ENCODE peak calls at places on chromosomes 16 and 17, in ten cellular contexts. O is AG08396; J is stimulated activated CD8-positive, alpha-beta memory T cell treated with anti-CD3 and anti-CD28 coated beads, Interleukin-12 subunit alpha, Interleukin-12 subunit beta, amount 100 ng/mL, for 1 hour; I is RPMI8226; W is stomach; U is substantia nigra; E is activated CD4-positive, alpha-beta T cell treated with anti-CD3 and anti-CD28 coated beads, Interleukin-2, amount 50 U/mL, for 4 hours; L is lung; K is cardiac fibroblast; X is activated naive CD8-positive, alpha-beta T cell treated with anti-CD3 and anti-CD28 coated beads, Interleukin-2, amount 50 U/mL, for 24 hours. D is an unnamed sample.

GRCh38 chr17:19410875-19411291 is at the start of gene RNF112:
- DNase-seq in X (no peak), L (no peak), K (peak), U (peak), I (no peak), E (no peak), J (no peak), W (no peak), O (peak), D (no peak)

GRCh38 chr17:81898029-81898866 is 3.8 kb upstream of the NPB start:
- DNase-seq in O (no peak), K (peak), J (no peak), U (no peak), X (no peak), E (no peak), L (no peak), W (no peak), I (no peak), D (no peak)

GRCh38 chr17:78369791-78370381 is 8.6 kb upstream of the PGS1 start:
- DNase-seq in K (no peak), J (no peak), I (no peak), X (no peak), L (no peak), W (no peak), O (no peak), E (no peak), U (no peak), D (no peak)

GRCh38 chr16:78249832-78250231 is 150.4 kb downstream of the WWOX start:
- DNase-seq in O (no peak), I (no peak), E (no peak), L (no peak), X (no peak), K (no peak), W (no peak), J (no peak), U (no peak), D (no peak)

GRCh38 chr16:53865492-53865863 is 161.5 kb downstream of the FTO start:
- DNase-seq in X (no peak), E (no peak), L (no peak), O (no peak), J (no peak), I (no peak), U (no peak), K (peak), W (no peak), D (peak)

GRCh38 chr17:60579551-60579950 is 20.4 kb upstream of the PPM1D start:
- DNase-seq in J (no peak), X (no peak), W (no peak), E (no peak), U (no peak), K (no peak), L (no peak), I (no peak), O (no peak), D (no peak)

GRCh38 chr16:11748023-11748403 is 5.4 kb upstream of the TXNDC11 start:
- DNase-seq in X (no peak), K (no peak), O (no peak), I (no peak), U (no peak), E (no peak), W (no peak), L (no peak), J (no peak), D (no peak)

GRCh38 chr16:77660311-77660710 is 62.0 kb upstream of the NUDT7 start:
- DNase-seq in O (no peak), X (no peak), L (no peak), U (no peak), W (no peak), I (peak), K (peak), E (no peak), J (no peak), D (no peak)

GRCh38 chr16:14121135-14121534 is 50.0 kb downstream of the MRTFB start:
- DNase-seq in O (no peak), U (no peak), I (no peak), X (no peak), W (no peak), L (no peak), K (no peak), E (no peak), J (no peak), D (no peak)

GRCh38 chr17:79586131-79586530 is 24.7 kb downstream of the RBFOX3 start:
- DNase-seq in U (no peak), E (no peak), K (no peak), I (no peak), L (no peak), X (no peak), O (no peak), W (no peak), J (no peak), D (no peak)

GRCh38 chr16:50692999-50693781 is at the start of gene NOD2:
- DNase-seq in X (peak), U (no peak), E (no peak), I (peak), O (peak), L (no peak), W (peak), K (peak), J (no peak), D (no peak)

GRCh38 chr16:2745116-2745890 is 7.1 kb upstream of the SRRM2 start:
- DNase-seq in E (no peak), K (no peak), O (no peak), I (no peak), W (no peak), X (no peak), L (no peak), J (no peak), U (no peak), D (no peak)

GRCh38 chr17:50026046-50026675 is 29.7 kb upstream of the ITGA3 start:
- DNase-seq in O (no peak), J (no peak), I (no peak), L (peak), W (no peak), X (no peak), K (no peak), U (no peak), E (no peak), D (no peak)

GRCh38 chr16:84881702-84882521 is 62.1 kb downstream of the CRISPLD2 start:
- DNase-seq in U (no peak), K (peak), L (no peak), E (no peak), I (no peak), J (no peak), O (peak), W (no peak), X (no peak), D (no peak)

GRCh38 chr17:63382826-63383225 is 63.3 kb downstream of the CYB561 start:
- DNase-seq in J (no peak), K (no peak), X (no peak), L (no peak), W (no peak), I (no peak), E (no peak), U (no peak), O (no peak), D (no peak)

GRCh38 chr16:22311520-22311919 is 14.3 kb downstream of the POLR3E start:
- DNase-seq in J (no peak), L (no peak), K (no peak), O (no peak), E (no peak), I (no peak), W (no peak), U (no peak), X (no peak), D (no peak)

GRCh38 chr16:82943371-82943770 is 316.6 kb downstream of the CDH13 start:
- DNase-seq in W (no peak), I (no peak), O (no peak), J (no peak), U (no peak), L (no peak), X (no peak), E (no peak), K (peak), D (no peak)

GRCh38 chr16:53773881-53774280 is 69.9 kb downstream of the FTO start:
- DNase-seq in L (no peak), U (no peak), E (no peak), J (no peak), W (no peak), X (no peak), K (no peak), I (no peak), O (no peak), D (no peak)

GRCh38 chr16:65176603-65177002 is 54.7 kb upstream of the CDH11 start:
- DNase-seq in E (no peak), K (peak), I (no peak), J (no peak), U (no peak), L (peak), X (no peak), O (peak), W (no peak), D (no peak)

GRCh38 chr17:42969006-42969581 is 4.8 kb upstream of the AARSD1 start:
- DNase-seq in J (no peak), U (peak), L (no peak), K (peak), W (no peak), O (peak), E (no peak), I (peak), X (no peak), D (no peak)